ENCODE peak calls at places on chromosomes 13 and 19, in ten cellular contexts. One of them, this sample, is unnamed.
A peak's percentile ranks its signal among the peaks of the same experiment; 100 is the strongest.

GRCh38 chr13:28451482-28452217 is 43.3 kb downstream of the FLT1 start:
- DNase-seq in kidney: no peak
- DNase-seq in GM03348: no peak
- DNase-seq in T-cell: no peak
- DNase-seq in CD14-positive monocyte: no peak
- DNase-seq in DND-41: no peak
- DNase-seq in non-pigmented ciliary epithelial cell: no peak
- DNase-seq in cardiac muscle cell: no peak
- DNase-seq in uterus: no peak
- DNase-seq in BJ: no peak
- DNase-seq in this sample: no peak

GRCh38 chr13:51523082-51523518 is 61.2 kb upstream of the WDFY2 start:
- DNase-seq in T-cell: peak; percentile 27
- DNase-seq in kidney: no peak
- DNase-seq in DND-41: peak; percentile 76
- DNase-seq in cardiac muscle cell: no peak
- DNase-seq in BJ: no peak
- DNase-seq in GM03348: peak; percentile 62
- DNase-seq in non-pigmented ciliary epithelial cell: no peak
- DNase-seq in uterus: peak; percentile 65
- DNase-seq in CD14-positive monocyte: peak; percentile 55
- DNase-seq in this sample: peak; percentile 42

GRCh38 chr19:52689804-52690394 is 44.9 kb downstream of the ZNF611 start:
- DNase-seq in CD14-positive monocyte: peak; percentile 52
- DNase-seq in BJ: no peak
- DNase-seq in T-cell: no peak
- DNase-seq in kidney: peak; percentile 91
- DNase-seq in GM03348: peak; percentile 26
- DNase-seq in non-pigmented ciliary epithelial cell: no peak
- DNase-seq in DND-41: peak; percentile 52
- DNase-seq in cardiac muscle cell: peak; percentile 42
- DNase-seq in uterus: peak; percentile 39
- DNase-seq in this sample: peak; percentile 63

GRCh38 chr19:35265126-35265995 is 3.4 kb upstream of the USF2 start:
- DNase-seq in DND-41: no peak
- DNase-seq in non-pigmented ciliary epithelial cell: no peak
- DNase-seq in T-cell: peak; percentile 5
- DNase-seq in kidney: peak; percentile 56
- DNase-seq in cardiac muscle cell: no peak
- DNase-seq in uterus: peak; percentile 28
- DNase-seq in CD14-positive monocyte: no peak
- DNase-seq in GM03348: no peak
- DNase-seq in BJ: no peak
- DNase-seq in this sample: peak; percentile 26

GRCh38 chr19:4396949-4397783 is 3.2 kb downstream of the SH3GL1 start:
- DNase-seq in cardiac muscle cell: no peak
- DNase-seq in uterus: no peak
- DNase-seq in non-pigmented ciliary epithelial cell: no peak
- DNase-seq in kidney: peak; percentile 70
- DNase-seq in T-cell: no peak
- DNase-seq in BJ: no peak
- DNase-seq in CD14-positive monocyte: no peak
- DNase-seq in DND-41: no peak
- DNase-seq in GM03348: no peak
- DNase-seq in this sample: peak; percentile 36

GRCh38 chr19:38730731-38731589 is 13.3 kb downstream of the CAPN12 start:
- DNase-seq in cardiac muscle cell: no peak
- DNase-seq in DND-41: no peak
- DNase-seq in GM03348: no peak
- DNase-seq in CD14-positive monocyte: no peak
- DNase-seq in kidney: peak; percentile 75
- DNase-seq in non-pigmented ciliary epithelial cell: no peak
- DNase-seq in BJ: no peak
- DNase-seq in T-cell: no peak
- DNase-seq in uterus: peak; percentile 27
- DNase-seq in this sample: peak; percentile 19

GRCh38 chr19:8605514-8605913 is 5.0 kb downstream of the ADAMTS10 start:
- DNase-seq in cardiac muscle cell: no peak
- DNase-seq in T-cell: no peak
- DNase-seq in DND-41: no peak
- DNase-seq in kidney: no peak
- DNase-seq in BJ: no peak
- DNase-seq in uterus: no peak
- DNase-seq in CD14-positive monocyte: no peak
- DNase-seq in non-pigmented ciliary epithelial cell: no peak
- DNase-seq in GM03348: no peak
- DNase-seq in this sample: no peak

GRCh38 chr13:97875911-97876310 is 77.6 kb upstream of the IPO5 start:
- DNase-seq in DND-41: no peak
- DNase-seq in CD14-positive monocyte: no peak
- DNase-seq in cardiac muscle cell: no peak
- DNase-seq in kidney: no peak
- DNase-seq in T-cell: no peak
- DNase-seq in non-pigmented ciliary epithelial cell: no peak
- DNase-seq in uterus: no peak
- DNase-seq in BJ: no peak
- DNase-seq in GM03348: no peak
- DNase-seq in this sample: no peak

GRCh38 chr19:15304140-15304705 is 28.1 kb downstream of the BRD4 start:
- DNase-seq in uterus: no peak
- DNase-seq in CD14-positive monocyte: no peak
- DNase-seq in DND-41: no peak
- DNase-seq in kidney: no peak
- DNase-seq in non-pigmented ciliary epithelial cell: no peak
- DNase-seq in cardiac muscle cell: peak; percentile 47
- DNase-seq in BJ: no peak
- DNase-seq in T-cell: peak; percentile 22
- DNase-seq in GM03348: no peak
- DNase-seq in this sample: no peak

GRCh38 chr19:4969772-4970531 is 1.0 kb downstream of the KDM4B start:
- DNase-seq in DND-41: peak; percentile 27
- DNase-seq in GM03348: no peak
- DNase-seq in CD14-positive monocyte: peak; percentile 61
- DNase-seq in non-pigmented ciliary epithelial cell: no peak
- DNase-seq in cardiac muscle cell: peak; percentile 22
- DNase-seq in BJ: no peak
- DNase-seq in uterus: no peak
- DNase-seq in kidney: no peak
- DNase-seq in T-cell: no peak
- DNase-seq in this sample: no peak

GRCh38 chr13:85512421-85512820 is 286.8 kb downstream of the SLITRK6 start:
- DNase-seq in T-cell: no peak
- DNase-seq in non-pigmented ciliary epithelial cell: no peak
- DNase-seq in uterus: no peak
- DNase-seq in kidney: no peak
- DNase-seq in BJ: no peak
- DNase-seq in CD14-positive monocyte: no peak
- DNase-seq in cardiac muscle cell: no peak
- DNase-seq in DND-41: no peak
- DNase-seq in GM03348: no peak
- DNase-seq in this sample: no peak

GRCh38 chr13:93984876-93985275 is 494.6 kb downstream of the DCT start:
- DNase-seq in T-cell: no peak
- DNase-seq in BJ: no peak
- DNase-seq in cardiac muscle cell: no peak
- DNase-seq in GM03348: no peak
- DNase-seq in kidney: no peak
- DNase-seq in uterus: no peak
- DNase-seq in CD14-positive monocyte: no peak
- DNase-seq in non-pigmented ciliary epithelial cell: no peak
- DNase-seq in DND-41: no peak
- DNase-seq in this sample: no peak

GRCh38 chr13:33446821-33447481 is 161.4 kb upstream of the STARD13 start:
- DNase-seq in kidney: no peak
- DNase-seq in CD14-positive monocyte: no peak
- DNase-seq in cardiac muscle cell: no peak
- DNase-seq in non-pigmented ciliary epithelial cell: no peak
- DNase-seq in GM03348: no peak
- DNase-seq in DND-41: no peak
- DNase-seq in uterus: no peak
- DNase-seq in BJ: peak; percentile 53
- DNase-seq in T-cell: no peak
- DNase-seq in this sample: no peak

GRCh38 chr13:32134991-32135390 is 103.4 kb downstream of the FRY start:
- DNase-seq in non-pigmented ciliary epithelial cell: no peak
- DNase-seq in GM03348: no peak
- DNase-seq in kidney: no peak
- DNase-seq in cardiac muscle cell: no peak
- DNase-seq in uterus: no peak
- DNase-seq in T-cell: no peak
- DNase-seq in CD14-positive monocyte: no peak
- DNase-seq in DND-41: no peak
- DNase-seq in BJ: no peak
- DNase-seq in this sample: no peak

GRCh38 chr13:110250258-110250891 is 56.6 kb downstream of the COL4A1 start:
- DNase-seq in CD14-positive monocyte: no peak
- DNase-seq in uterus: peak; percentile 71
- DNase-seq in T-cell: no peak
- DNase-seq in cardiac muscle cell: no peak
- DNase-seq in BJ: peak; percentile 74
- DNase-seq in non-pigmented ciliary epithelial cell: peak; percentile 27
- DNase-seq in kidney: peak; percentile 90
- DNase-seq in GM03348: peak; percentile 41
- DNase-seq in DND-41: no peak
- DNase-seq in this sample: peak; percentile 75

GRCh38 chr13:42740753-42741152 is 40.6 kb upstream of the FAM216B start:
- DNase-seq in cardiac muscle cell: no peak
- DNase-seq in CD14-positive monocyte: peak; percentile 65
- DNase-seq in T-cell: no peak
- DNase-seq in DND-41: peak; percentile 6
- DNase-seq in BJ: no peak
- DNase-seq in kidney: peak; percentile 76
- DNase-seq in uterus: no peak
- DNase-seq in GM03348: no peak
- DNase-seq in non-pigmented ciliary epithelial cell: no peak
- DNase-seq in this sample: peak; percentile 63